ENCODE peak calls at places on chromosomes 16 and 17, in nine cellular contexts. B, F, S, I, N, C, G, T and X are unnamed samples.
A peak's percentile ranks its signal among the peaks of the same experiment; 100 is the strongest.

GRCh38 chr17:49748791-49749190 is 15.1 kb downstream of the FAM117A start:
- DNase-seq in B (peak; percentile 44), F (no peak), S (peak; percentile 58), I (no peak), N (no peak), C (no peak), G (no peak), T (peak; percentile 82), X (peak; percentile 91)

GRCh38 chr17:28796062-28796461 is 46.5 kb downstream of the FAM222B start:
- DNase-seq in B (no peak), F (no peak), S (no peak), I (no peak), N (no peak), C (no peak), G (no peak), T (no peak), X (no peak)

GRCh38 chr16:55487048-55487803 is 8.2 kb downstream of the MMP2 start:
- DNase-seq in B (no peak), F (no peak), S (no peak), I (no peak), N (no peak), C (no peak), G (no peak), T (no peak), X (no peak)

GRCh38 chr16:3578121-3578520 is 918 bp upstream of the NLRC3 start:
- DNase-seq in B (no peak), F (no peak), S (no peak), I (no peak), N (no peak), C (no peak), G (no peak), T (no peak), X (no peak)

GRCh38 chr17:48052956-48053757 is 5.0 kb downstream of the NFE2L1 start:
- DNase-seq in B (no peak), F (no peak), S (no peak), I (peak; percentile 66), N (no peak), C (no peak), G (no peak), T (no peak), X (no peak)

GRCh38 chr16:67562918-67563707 is 787 bp downstream of the CTCF start:
- DNase-seq in B (peak; percentile 54), F (peak; percentile 42), S (no peak), I (peak; percentile 68), N (peak; percentile 40), C (peak; percentile 73), G (no peak), T (no peak), X (no peak)

GRCh38 chr16:86072328-86073102 is 173.6 kb downstream of the IRF8 start:
- DNase-seq in B (no peak), F (peak; percentile 77), S (peak; percentile 65), I (peak; percentile 63), N (no peak), C (peak; percentile 82), G (peak; percentile 11), T (peak; percentile 77), X (peak; percentile 16)

GRCh38 chr16:83925957-83926725 is 26.9 kb upstream of the OSGIN1 start:
- DNase-seq in B (no peak), F (no peak), S (no peak), I (no peak), N (no peak), C (no peak), G (no peak), T (no peak), X (no peak)

GRCh38 chr17:35605753-35606152 is 18.6 kb downstream of the AP2B1 start:
- DNase-seq in B (no peak), F (no peak), S (no peak), I (no peak), N (no peak), C (no peak), G (no peak), T (no peak), X (no peak)

GRCh38 chr17:78044280-78044835 is 84.2 kb downstream of the TMC6 start:
- DNase-seq in B (no peak), F (no peak), S (no peak), I (no peak), N (no peak), C (no peak), G (no peak), T (no peak), X (no peak)

GRCh38 chr17:57574040-57574513 is 171.0 kb downstream of the CCDC182 start:
- DNase-seq in B (no peak), F (no peak), S (no peak), I (peak; percentile 82), N (no peak), C (no peak), G (no peak), T (no peak), X (no peak)

GRCh38 chr16:85870159-85870558 is 28.8 kb upstream of the IRF8 start:
- DNase-seq in B (no peak), F (no peak), S (no peak), I (no peak), N (no peak), C (no peak), G (no peak), T (no peak), X (no peak)

GRCh38 chr17:27633312-27634025 is 2.5 kb downstream of the LGALS9 start:
- DNase-seq in B (no peak), F (no peak), S (no peak), I (peak; percentile 3), N (no peak), C (no peak), G (no peak), T (no peak), X (no peak)

GRCh38 chr17:12924614-12925013 is 93.2 kb downstream of the ELAC2 start:
- DNase-seq in B (no peak), F (no peak), S (no peak), I (no peak), N (no peak), C (no peak), G (no peak), T (no peak), X (no peak)

GRCh38 chr16:79067600-79067999 is 532.9 kb downstream of the MAF start:
- DNase-seq in B (no peak), F (no peak), S (no peak), I (no peak), N (no peak), C (no peak), G (no peak), T (no peak), X (no peak)

GRCh38 chr16:87970206-87970605 is 19.0 kb downstream of the BANP start:
- DNase-seq in B (no peak), F (no peak), S (no peak), I (no peak), N (no peak), C (no peak), G (no peak), T (no peak), X (no peak)

GRCh38 chr17:16304832-16305231 is 48.4 kb downstream of the CENPV start:
- DNase-seq in B (no peak), F (no peak), S (no peak), I (no peak), N (no peak), C (peak; percentile 26), G (no peak), T (peak; percentile 20), X (no peak)

GRCh38 chr16:1363501-1364041 is 11.8 kb downstream of the GNPTG start:
- DNase-seq in B (peak; percentile 45), F (peak; percentile 84), S (peak; percentile 60), I (peak; percentile 5), N (peak; percentile 49), C (peak; percentile 77), G (no peak), T (peak; percentile 87), X (no peak)

GRCh38 chr16:9053006-9053601 is 38.3 kb upstream of the HAPSTR1 start:
- DNase-seq in B (no peak), F (peak; percentile 79), S (no peak), I (peak; percentile 18), N (no peak), C (peak; percentile 76), G (peak; percentile 45), T (no peak), X (no peak)

GRCh38 chr17:64739316-64740058 is 77.4 kb upstream of the SMURF2 start:
- DNase-seq in B (no peak), F (no peak), S (no peak), I (no peak), N (no peak), C (peak; percentile 20), G (no peak), T (no peak), X (no peak)